ENCODE peak calls at places on chromosomes 16 and 17, in ten cellular contexts. S is hepatocyte, N is MCF 10A, J is MM.1S, D is fibroblast of the conjunctiva, C is fibroblast of mammary gland, T is SHP77, U is AG09319, Y is mesenteric fat pad, X is left colon. F is an unnamed sample.

GRCh38 chr17:80380068-80381061 is 34.6 kb upstream of the ENDOV start:
- DNase-seq in S (no peak), N (no peak), J (no peak), D (no peak), C (no peak), T (no peak), U (no peak), Y (peak), X (no peak), F (no peak)

GRCh38 chr17:64781394-64781793 is 119.3 kb upstream of the SMURF2 start:
- DNase-seq in S (peak), N (peak), J (peak), D (no peak), C (no peak), T (no peak), U (no peak), Y (peak), X (peak), F (no peak)

GRCh38 chr17:75731086-75731715 is 9.9 kb downstream of the ITGB4 start:
- DNase-seq in S (peak), N (no peak), J (no peak), D (no peak), C (no peak), T (no peak), U (no peak), Y (no peak), X (no peak), F (no peak)

GRCh38 chr17:35752945-35753764 is at the start of gene GAS2L2:
- DNase-seq in S (no peak), N (no peak), J (no peak), D (no peak), C (no peak), T (no peak), U (no peak), Y (no peak), X (no peak), F (no peak)

GRCh38 chr16:54180421-54181359 is 105.9 kb downstream of the IRX3 start:
- DNase-seq in S (no peak), N (no peak), J (no peak), D (no peak), C (no peak), T (no peak), U (no peak), Y (no peak), X (no peak), F (no peak)

GRCh38 chr17:6070895-6071511 is 824 bp downstream of the WSCD1 start:
- DNase-seq in S (peak), N (no peak), J (peak), D (no peak), C (no peak), T (no peak), U (no peak), Y (no peak), X (peak), F (peak)

GRCh38 chr17:43661699-43662431 is at the start of gene MEOX1:
- DNase-seq in S (no peak), N (peak), J (no peak), D (peak), C (peak), T (no peak), U (peak), Y (no peak), X (no peak), F (peak)

GRCh38 chr17:14103821-14104220 is 34.5 kb downstream of the COX10 start:
- DNase-seq in S (no peak), N (no peak), J (no peak), D (no peak), C (no peak), T (no peak), U (no peak), Y (no peak), X (no peak), F (no peak)

GRCh38 chr16:31083981-31084380 is 4.8 kb downstream of the PRSS53 start:
- DNase-seq in S (peak), N (no peak), J (no peak), D (no peak), C (no peak), T (no peak), U (no peak), Y (no peak), X (no peak), F (no peak)

GRCh38 chr16:6969594-6969993 is 363.1 kb upstream of the RBFOX1 start:
- DNase-seq in S (no peak), N (no peak), J (no peak), D (no peak), C (no peak), T (no peak), U (no peak), Y (no peak), X (no peak), F (no peak)

GRCh38 chr17:13776027-13776551 is 174.4 kb upstream of the HS3ST3A1 start:
- DNase-seq in S (peak), N (peak), J (no peak), D (peak), C (peak), T (no peak), U (peak), Y (no peak), X (no peak), F (no peak)

GRCh38 chr16:58222532-58223316 is 24.8 kb upstream of the CSNK2A2 start:
- DNase-seq in S (peak), N (peak), J (no peak), D (no peak), C (peak), T (no peak), U (no peak), Y (no peak), X (no peak), F (no peak)